ENCODE peak calls at places on chromosome 1, in seven cellular contexts. One of them, this sample, is unnamed.

GRCh38 chr1:36446261-36446660 is 4.0 kb downstream of the OSCP1 start:
- DNase-seq in IMR-90: no peak
- DNase-seq in mesendoderm: peak; percentile 74
- DNase-seq in H9: peak; percentile 81
- DNase-seq in H1: no peak
- DNase-seq in mesenchymal stem cell: peak; percentile 43
- DNase-seq in trophoblast cell: no peak
- DNase-seq in this sample: no peak

GRCh38 chr1:71093938-71094337 is 13.1 kb upstream of the ZRANB2 start:
- DNase-seq in IMR-90: peak; percentile 45
- DNase-seq in mesendoderm: no peak
- DNase-seq in H9: no peak
- DNase-seq in H1: no peak
- DNase-seq in mesenchymal stem cell: peak; percentile 41
- DNase-seq in trophoblast cell: peak; percentile 26
- DNase-seq in this sample: no peak

GRCh38 chr1:67850151-67850551 is 16.9 kb upstream of the GNG12 start:
- DNase-seq in IMR-90: peak; percentile 60
- DNase-seq in mesendoderm: peak; percentile 40
- DNase-seq in H9: no peak
- DNase-seq in H1: no peak
- DNase-seq in mesenchymal stem cell: peak; percentile 52
- DNase-seq in trophoblast cell: peak; percentile 64
- DNase-seq in this sample: no peak

GRCh38 chr1:231611111-231611510 is 15.5 kb upstream of the DISC1 start:
- DNase-seq in IMR-90: no peak
- DNase-seq in mesendoderm: no peak
- DNase-seq in H9: no peak
- DNase-seq in H1: no peak
- DNase-seq in mesenchymal stem cell: no peak
- DNase-seq in trophoblast cell: no peak
- DNase-seq in this sample: no peak

GRCh38 chr1:58805716-58806571 is 22.1 kb upstream of the JUN start:
- DNase-seq in IMR-90: no peak
- DNase-seq in mesendoderm: no peak
- DNase-seq in H9: no peak
- DNase-seq in H1: no peak
- DNase-seq in mesenchymal stem cell: no peak
- DNase-seq in trophoblast cell: no peak
- DNase-seq in this sample: no peak

GRCh38 chr1:36301220-36301619 is 4.9 kb upstream of the SH3D21 start:
- DNase-seq in IMR-90: no peak
- DNase-seq in mesendoderm: no peak
- DNase-seq in H9: no peak
- DNase-seq in H1: no peak
- DNase-seq in mesenchymal stem cell: no peak
- DNase-seq in trophoblast cell: no peak
- DNase-seq in this sample: no peak

GRCh38 chr1:236301958-236302335 is 20.2 kb upstream of the ERO1B start:
- DNase-seq in IMR-90: no peak
- DNase-seq in mesendoderm: no peak
- DNase-seq in H9: no peak
- DNase-seq in H1: no peak
- DNase-seq in mesenchymal stem cell: no peak
- DNase-seq in trophoblast cell: no peak
- DNase-seq in this sample: no peak

GRCh38 chr1:41108696-41109284 is 87.3 kb upstream of the SLFNL1 start:
- DNase-seq in IMR-90: peak; percentile 11
- DNase-seq in mesendoderm: no peak
- DNase-seq in H9: no peak
- DNase-seq in H1: no peak
- DNase-seq in mesenchymal stem cell: peak; percentile 36
- DNase-seq in trophoblast cell: peak; percentile 29
- DNase-seq in this sample: no peak

GRCh38 chr1:117036018-117036421 is 24.1 kb upstream of the TTF2 start:
- DNase-seq in IMR-90: no peak
- DNase-seq in mesendoderm: peak; percentile 93
- DNase-seq in H9: peak; percentile 60
- DNase-seq in H1: peak; percentile 5
- DNase-seq in mesenchymal stem cell: no peak
- DNase-seq in trophoblast cell: no peak
- DNase-seq in this sample: no peak

GRCh38 chr1:221439008-221439733 is 302.7 kb downstream of the DUSP10 start:
- DNase-seq in IMR-90: peak; percentile 96
- DNase-seq in mesendoderm: peak; percentile 77
- DNase-seq in H9: no peak
- DNase-seq in H1: peak; percentile 19
- DNase-seq in mesenchymal stem cell: peak; percentile 90
- DNase-seq in trophoblast cell: peak; percentile 80
- DNase-seq in this sample: no peak

GRCh38 chr1:54609301-54609921 is 13.9 kb downstream of the FAM151A start:
- DNase-seq in IMR-90: no peak
- DNase-seq in mesendoderm: no peak
- DNase-seq in H9: no peak
- DNase-seq in H1: no peak
- DNase-seq in mesenchymal stem cell: no peak
- DNase-seq in trophoblast cell: no peak
- DNase-seq in this sample: no peak

GRCh38 chr1:153977250-153978240 is at the start of gene JTB:
- DNase-seq in IMR-90: peak; percentile 78
- DNase-seq in mesendoderm: peak; percentile 92
- DNase-seq in H9: peak; percentile 82
- DNase-seq in H1: no peak
- DNase-seq in mesenchymal stem cell: peak; percentile 86
- DNase-seq in trophoblast cell: peak; percentile 87
- DNase-seq in this sample: peak; percentile 82

GRCh38 chr1:203771901-203772301 is 6.9 kb downstream of the LAX1 start:
- DNase-seq in IMR-90: no peak
- DNase-seq in mesendoderm: peak; percentile 40
- DNase-seq in H9: no peak
- DNase-seq in H1: no peak
- DNase-seq in mesenchymal stem cell: peak; percentile 22
- DNase-seq in trophoblast cell: no peak
- DNase-seq in this sample: no peak

GRCh38 chr1:96313216-96313615 is 408.4 kb upstream of the PTBP2 start:
- DNase-seq in IMR-90: peak; percentile 86
- DNase-seq in mesendoderm: no peak
- DNase-seq in H9: no peak
- DNase-seq in H1: no peak
- DNase-seq in mesenchymal stem cell: peak; percentile 37
- DNase-seq in trophoblast cell: no peak
- DNase-seq in this sample: no peak

GRCh38 chr1:228101994-228102790 is 933 bp downstream of the C1orf35 start:
- DNase-seq in IMR-90: no peak
- DNase-seq in mesendoderm: peak; percentile 64
- DNase-seq in H9: peak; percentile 60
- DNase-seq in H1: no peak
- DNase-seq in mesenchymal stem cell: peak; percentile 47
- DNase-seq in trophoblast cell: peak; percentile 58
- DNase-seq in this sample: no peak

GRCh38 chr1:53337499-53337898 is 9.6 kb upstream of the LRP8 start:
- DNase-seq in IMR-90: no peak
- DNase-seq in mesendoderm: no peak
- DNase-seq in H9: peak; percentile 4
- DNase-seq in H1: no peak
- DNase-seq in mesenchymal stem cell: no peak
- DNase-seq in trophoblast cell: no peak
- DNase-seq in this sample: no peak

GRCh38 chr1:54272134-54272533 is 72.2 kb downstream of the MRPL37 start:
- DNase-seq in IMR-90: no peak
- DNase-seq in mesendoderm: peak; percentile 23
- DNase-seq in H9: no peak
- DNase-seq in H1: no peak
- DNase-seq in mesenchymal stem cell: no peak
- DNase-seq in trophoblast cell: no peak
- DNase-seq in this sample: no peak

GRCh38 chr1:92934395-92935378 is 26.6 kb downstream of the DIPK1A start:
- DNase-seq in IMR-90: peak; percentile 76
- DNase-seq in mesendoderm: no peak
- DNase-seq in H9: no peak
- DNase-seq in H1: no peak
- DNase-seq in mesenchymal stem cell: peak; percentile 44
- DNase-seq in trophoblast cell: no peak
- DNase-seq in this sample: no peak

GRCh38 chr1:95127380-95127779 is 10.2 kb downstream of the TLCD4 start:
- DNase-seq in IMR-90: no peak
- DNase-seq in mesendoderm: no peak
- DNase-seq in H9: no peak
- DNase-seq in H1: no peak
- DNase-seq in mesenchymal stem cell: no peak
- DNase-seq in trophoblast cell: no peak
- DNase-seq in this sample: no peak

DNA sequence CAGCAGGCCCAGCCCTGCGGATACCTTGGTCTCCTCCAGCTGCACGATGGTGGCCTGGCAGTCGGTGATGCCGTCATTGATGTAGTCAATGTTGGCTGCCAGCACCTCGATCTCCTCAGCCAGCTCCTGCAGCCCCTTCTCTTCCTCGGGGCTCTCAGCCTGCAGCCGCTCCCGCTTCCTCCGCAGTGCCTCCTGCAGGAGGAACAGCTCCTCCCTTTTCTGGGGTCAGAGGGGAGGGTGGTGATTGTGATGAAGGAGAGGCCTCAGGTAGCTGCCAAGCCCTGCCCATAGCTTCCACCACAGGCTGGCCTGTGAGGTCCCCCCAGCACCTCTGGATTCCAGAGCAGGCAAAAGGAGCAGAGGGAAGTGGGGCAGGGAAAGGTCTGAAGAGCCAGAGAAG is 33.4 kb downstream of the KIF21B start:
- DNase-seq in IMR-90: no peak
- DNase-seq in mesendoderm: no peak
- DNase-seq in H9: no peak
- DNase-seq in H1: no peak
- DNase-seq in mesenchymal stem cell: no peak
- DNase-seq in trophoblast cell: no peak
- DNase-seq in this sample: no peak
- H3K9ac ChIP-seq in IMR-90: no peak overlapping the region
- H3K9ac ChIP-seq in mesendoderm: no peak overlapping the region
- H3K9ac ChIP-seq in H9: no peak overlapping the region
- H3K9ac ChIP-seq in H1: no peak overlapping the region
- H3K9ac ChIP-seq in mesenchymal stem cell: no peak overlapping the region
- H3K9ac ChIP-seq in trophoblast cell: no peak overlapping the region
- H3K9ac ChIP-seq in this sample: peak overlapping the region; percentile 50

GRCh38 chr1:225980005-225980404 is 19.1 kb downstream of the SDE2 start:
- DNase-seq in IMR-90: no peak
- DNase-seq in mesendoderm: no peak
- DNase-seq in H9: no peak
- DNase-seq in H1: no peak
- DNase-seq in mesenchymal stem cell: no peak
- DNase-seq in trophoblast cell: no peak
- DNase-seq in this sample: no peak
- H3K18ac ChIP-seq in IMR-90: no peak overlapping the region
- H3K18ac ChIP-seq in mesendoderm: no peak overlapping the region
- H3K18ac ChIP-seq in H9: no peak overlapping the region
- H3K18ac ChIP-seq in H1: no peak overlapping the region
- H3K18ac ChIP-seq in mesenchymal stem cell: no peak overlapping the region
- H3K18ac ChIP-seq in trophoblast cell: no peak overlapping the region
- H3K18ac ChIP-seq in this sample: no peak overlapping the region

GRCh38 chr1:17436380-17437174 is 2.9 kb downstream of the RCC2 start:
- DNase-seq in IMR-90: no peak
- DNase-seq in mesendoderm: no peak
- DNase-seq in H9: no peak
- DNase-seq in H1: no peak
- DNase-seq in mesenchymal stem cell: peak; percentile 11
- DNase-seq in trophoblast cell: peak; percentile 26
- DNase-seq in this sample: no peak

GRCh38 chr1:17434591-17434990 is 4.9 kb downstream of the RCC2 start:
- DNase-seq in IMR-90: no peak
- DNase-seq in mesendoderm: peak; percentile 80
- DNase-seq in H9: peak; percentile 57
- DNase-seq in H1: no peak
- DNase-seq in mesenchymal stem cell: no peak
- DNase-seq in trophoblast cell: no peak
- DNase-seq in this sample: no peak

GRCh38 chr1:17433261-17433660 is 6.2 kb downstream of the RCC2 start:
- DNase-seq in IMR-90: no peak
- DNase-seq in mesendoderm: no peak
- DNase-seq in H9: no peak
- DNase-seq in H1: no peak
- DNase-seq in mesenchymal stem cell: no peak
- DNase-seq in trophoblast cell: no peak
- DNase-seq in this sample: no peak

GRCh38 chr1:17432412-17432811 is 7.1 kb downstream of the RCC2 start:
- DNase-seq in IMR-90: no peak
- DNase-seq in mesendoderm: no peak
- DNase-seq in H9: no peak
- DNase-seq in H1: no peak
- DNase-seq in mesenchymal stem cell: no peak
- DNase-seq in trophoblast cell: no peak
- DNase-seq in this sample: no peak

DNA sequence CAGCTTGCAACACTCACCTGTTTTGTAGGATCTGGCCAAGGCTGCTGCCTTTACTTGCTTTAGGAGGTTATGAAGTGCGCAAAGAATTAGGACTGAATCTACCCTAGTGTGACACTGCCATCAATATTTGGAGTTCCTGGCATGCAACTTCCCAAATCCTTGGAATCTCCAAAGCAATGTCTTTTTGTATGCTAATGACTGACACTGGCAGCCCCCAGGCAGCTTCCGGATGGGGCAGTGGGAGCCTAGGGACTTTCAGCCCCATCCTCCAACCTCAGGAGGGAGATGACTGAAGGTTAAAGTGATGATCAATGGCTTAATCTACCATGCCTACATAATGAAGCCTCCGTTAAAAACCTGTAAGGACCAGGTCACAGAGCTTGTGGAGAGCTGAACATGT is 5.5 kb downstream of the RCC2 start:
- DNase-seq in IMR-90: no peak
- DNase-seq in mesendoderm: peak; percentile 90
- DNase-seq in H9: peak; percentile 79
- DNase-seq in H1: no peak
- DNase-seq in mesenchymal stem cell: no peak
- DNase-seq in trophoblast cell: no peak
- DNase-seq in this sample: no peak
- H3K9ac ChIP-seq in IMR-90: no peak overlapping the region
- H3K9ac ChIP-seq in mesendoderm: peak overlapping the region; percentile 20
- H3K9ac ChIP-seq in H9: no peak overlapping the region
- H3K9ac ChIP-seq in H1: no peak overlapping the region
- H3K9ac ChIP-seq in mesenchymal stem cell: no peak overlapping the region
- H3K9ac ChIP-seq in trophoblast cell: no peak overlapping the region
- H3K9ac ChIP-seq in this sample: no peak overlapping the region

DNA sequence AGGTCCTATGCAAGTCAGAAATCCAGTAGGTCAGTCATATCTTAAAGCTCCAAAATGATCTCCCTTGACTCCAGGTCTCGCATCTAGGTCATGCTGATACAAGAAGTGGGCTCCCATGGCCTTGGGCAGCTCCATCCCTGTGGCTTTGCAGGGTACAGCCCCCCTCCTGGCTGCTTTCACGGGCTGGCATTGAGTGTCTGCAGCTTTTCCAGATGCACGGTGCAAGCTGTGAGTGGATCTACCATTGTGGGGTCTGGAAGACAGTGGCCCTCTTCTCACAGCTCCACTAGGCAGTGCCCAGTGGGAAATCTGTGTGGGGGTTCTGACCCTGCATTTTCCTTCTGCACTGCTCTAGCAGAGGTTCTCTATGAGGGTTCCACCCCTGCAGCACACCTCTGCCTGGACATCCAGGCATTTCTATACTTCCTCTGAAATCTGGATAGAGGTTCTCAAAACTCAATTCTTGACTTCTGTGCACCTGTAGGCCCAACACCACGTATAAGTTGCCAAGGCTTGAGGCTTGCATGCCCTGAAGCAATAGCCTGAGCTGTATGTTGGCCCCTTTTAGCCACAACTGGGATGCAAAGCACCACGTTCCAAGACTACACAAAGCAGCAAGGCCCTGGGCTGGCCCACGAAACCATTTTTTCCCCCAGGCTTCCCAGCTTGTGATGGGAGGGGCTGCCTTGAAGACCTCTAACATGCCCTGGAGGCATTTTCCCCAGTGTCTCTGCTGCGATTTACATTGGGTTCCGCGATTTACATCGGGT is 472.7 kb downstream of the NPHP4 start:
- DNase-seq in IMR-90: no peak
- DNase-seq in mesendoderm: no peak
- DNase-seq in H9: no peak
- DNase-seq in H1: no peak
- DNase-seq in mesenchymal stem cell: no peak
- DNase-seq in trophoblast cell: no peak
- DNase-seq in this sample: no peak
- H3K18ac ChIP-seq in IMR-90: no peak overlapping the region
- H3K18ac ChIP-seq in mesendoderm: no peak overlapping the region
- H3K18ac ChIP-seq in H9: no peak overlapping the region
- H3K18ac ChIP-seq in H1: no peak overlapping the region
- H3K18ac ChIP-seq in mesenchymal stem cell: no peak overlapping the region
- H3K18ac ChIP-seq in trophoblast cell: no peak overlapping the region
- H3K18ac ChIP-seq in this sample: no peak overlapping the region

This sample was measured in neuronal stem cell.